ENCODE peak calls at places on chromosomes 3 and 15, in five cellular contexts. One of them, this sample, is unnamed.

GRCh38 chr3:52350436-52350835 is 34.3 kb downstream of the DNAH1 start:
- DNase-seq in fibroblast of lung: no peak
- DNase-seq in mammary epithelial cell: no peak
- DNase-seq in neural progenitor cell: no peak
- DNase-seq in PC-3: no peak
- DNase-seq in this sample: peak

GRCh38 chr3:152097120-152097519 is 171.6 kb upstream of the MBNL1 start:
- DNase-seq in neural progenitor cell: no peak
- DNase-seq in mammary epithelial cell: peak
- DNase-seq in fibroblast of lung: no peak
- DNase-seq in PC-3: no peak
- DNase-seq in this sample: no peak

GRCh38 chr3:50095352-50095998 is 6.8 kb downstream of the RBM5 start:
- DNase-seq in fibroblast of lung: no peak
- DNase-seq in PC-3: peak
- DNase-seq in neural progenitor cell: no peak
- DNase-seq in mammary epithelial cell: no peak
- DNase-seq in this sample: no peak

GRCh38 chr3:11273945-11274344 is 1.7 kb downstream of the ATG7 start:
- DNase-seq in fibroblast of lung: no peak
- DNase-seq in PC-3: peak
- DNase-seq in mammary epithelial cell: no peak
- DNase-seq in neural progenitor cell: no peak
- DNase-seq in this sample: no peak

GRCh38 chr3:192857148-192857735 is 60.4 kb downstream of the MB21D2 start:
- DNase-seq in neural progenitor cell: no peak
- DNase-seq in PC-3: no peak
- DNase-seq in mammary epithelial cell: no peak
- DNase-seq in fibroblast of lung: peak
- DNase-seq in this sample: no peak

GRCh38 chr15:60362318-60363023 is 35.3 kb downstream of the ANXA2 start:
- DNase-seq in fibroblast of lung: peak
- DNase-seq in PC-3: peak
- DNase-seq in mammary epithelial cell: peak
- DNase-seq in neural progenitor cell: no peak
- DNase-seq in this sample: no peak

GRCh38 chr3:127458698-127459097 is 131.8 kb downstream of the TPRA1 start:
- DNase-seq in fibroblast of lung: peak
- DNase-seq in neural progenitor cell: peak
- DNase-seq in PC-3: no peak
- DNase-seq in mammary epithelial cell: no peak
- DNase-seq in this sample: peak

GRCh38 chr15:99683000-99683670 is 50.1 kb downstream of the LYSMD4 start:
- DNase-seq in fibroblast of lung: peak
- DNase-seq in mammary epithelial cell: no peak
- DNase-seq in neural progenitor cell: no peak
- DNase-seq in PC-3: no peak
- DNase-seq in this sample: no peak

GRCh38 chr15:93029613-93030429 is 59.2 kb downstream of the RGMA start:
- DNase-seq in mammary epithelial cell: peak
- DNase-seq in fibroblast of lung: peak
- DNase-seq in PC-3: peak
- DNase-seq in neural progenitor cell: no peak
- DNase-seq in this sample: no peak

GRCh38 chr3:14434541-14435151 is 32.2 kb downstream of the SLC6A6 start:
- DNase-seq in neural progenitor cell: no peak
- DNase-seq in fibroblast of lung: no peak
- DNase-seq in PC-3: peak
- DNase-seq in mammary epithelial cell: no peak
- DNase-seq in this sample: no peak

GRCh38 chr3:33440328-33440577 is at the start of gene UBP1:
- DNase-seq in neural progenitor cell: peak
- DNase-seq in PC-3: no peak
- DNase-seq in mammary epithelial cell: no peak
- DNase-seq in fibroblast of lung: no peak
- DNase-seq in this sample: no peak

GRCh38 chr15:34757262-34757661 is 2.5 kb upstream of the GJD2 start:
- DNase-seq in neural progenitor cell: no peak
- DNase-seq in fibroblast of lung: no peak
- DNase-seq in mammary epithelial cell: no peak
- DNase-seq in PC-3: no peak
- DNase-seq in this sample: no peak

GRCh38 chr3:189967254-189967865 is 153.3 kb downstream of the P3H2 start:
- DNase-seq in fibroblast of lung: peak
- DNase-seq in PC-3: peak
- DNase-seq in mammary epithelial cell: peak
- DNase-seq in neural progenitor cell: peak
- DNase-seq in this sample: peak

DNA sequence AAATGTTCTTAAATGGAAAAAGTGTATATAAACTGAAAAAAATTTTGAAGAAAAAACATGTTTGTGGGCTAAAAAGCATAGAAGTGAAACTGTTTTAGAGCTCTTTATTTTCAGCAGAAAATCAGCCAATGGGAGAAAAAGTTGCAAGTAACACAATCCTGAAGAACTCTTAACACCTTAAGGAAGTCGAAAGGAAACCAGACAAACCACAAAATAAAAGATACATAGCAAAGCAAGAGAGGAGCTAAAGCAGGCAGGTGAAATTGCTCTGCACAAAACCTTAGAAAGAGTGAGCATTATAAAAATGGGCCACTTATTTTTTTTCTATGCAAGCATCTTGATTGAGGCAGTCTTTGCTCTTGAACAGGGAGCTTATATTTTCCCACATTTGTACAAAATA is 300.5 kb downstream of the RAP2B start:
- DNase-seq in mammary epithelial cell: no peak
- DNase-seq in PC-3: no peak
- DNase-seq in fibroblast of lung: no peak
- DNase-seq in neural progenitor cell: no peak
- DNase-seq in this sample: no peak
- H2AFZ ChIP-seq in mammary epithelial cell: no peak
- H2AFZ ChIP-seq in PC-3: no peak
- H2AFZ ChIP-seq in fibroblast of lung: no peak
- H2AFZ ChIP-seq in neural progenitor cell: no peak
- H2AFZ ChIP-seq in this sample: no peak

DNA sequence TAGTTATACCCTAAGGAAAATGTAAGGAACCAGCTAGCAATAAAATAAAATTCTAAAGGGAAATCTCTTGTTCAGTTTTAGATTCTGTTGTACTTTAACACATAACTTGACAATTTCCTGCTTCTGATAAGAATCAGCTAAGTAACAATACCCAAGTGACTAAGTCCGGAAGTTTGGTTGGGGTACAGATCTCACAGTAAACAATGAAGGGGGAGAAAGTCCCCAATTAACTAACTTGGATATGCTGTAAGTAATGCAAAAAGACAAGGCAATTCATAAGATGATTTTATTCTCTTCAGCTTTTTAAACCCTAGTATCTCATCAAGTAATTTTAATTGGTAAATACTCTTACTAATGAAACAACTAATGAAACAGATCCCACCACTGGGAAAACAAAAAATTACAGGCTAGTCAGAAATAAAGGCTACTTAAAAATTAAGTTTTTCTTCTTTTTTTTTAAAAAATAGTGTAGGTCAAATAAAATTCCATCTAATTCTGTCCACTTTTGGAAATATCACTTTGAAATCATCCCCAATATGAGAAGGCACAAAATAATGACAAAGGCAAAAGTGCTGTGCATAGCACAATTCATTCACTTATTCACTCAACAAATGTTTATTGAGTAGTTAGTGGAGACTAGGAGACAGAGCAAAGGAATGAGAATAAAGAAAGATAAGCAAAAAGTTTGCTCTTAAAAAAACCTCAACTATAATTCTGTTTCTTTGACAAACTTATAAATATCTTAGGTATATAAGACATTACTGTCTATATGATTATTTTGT is 37.8 kb upstream of the IL20RB start:
- DNase-seq in fibroblast of lung: peak
- DNase-seq in PC-3: no peak
- DNase-seq in mammary epithelial cell: no peak
- DNase-seq in neural progenitor cell: no peak
- DNase-seq in this sample: no peak
- H3K9ac ChIP-seq in fibroblast of lung: no peak
- H3K9ac ChIP-seq in PC-3: no peak
- H3K9ac ChIP-seq in mammary epithelial cell: no peak
- H3K9ac ChIP-seq in neural progenitor cell: no peak
- H3K9ac ChIP-seq in this sample: no peak

GRCh38 chr3:170815340-170815739 is 54.7 kb downstream of the RPL22L1 start:
- DNase-seq in mammary epithelial cell: no peak
- DNase-seq in PC-3: peak
- DNase-seq in fibroblast of lung: no peak
- DNase-seq in neural progenitor cell: peak
- DNase-seq in this sample: peak
- H2AFZ ChIP-seq in mammary epithelial cell: no peak
- H2AFZ ChIP-seq in PC-3: peak
- H2AFZ ChIP-seq in fibroblast of lung: no peak
- H2AFZ ChIP-seq in neural progenitor cell: no peak
- H2AFZ ChIP-seq in this sample: no peak

GRCh38 chr15:39365161-39365560 is 215.7 kb upstream of the THBS1 start:
- DNase-seq in mammary epithelial cell: no peak
- DNase-seq in neural progenitor cell: no peak
- DNase-seq in PC-3: no peak
- DNase-seq in fibroblast of lung: peak
- DNase-seq in this sample: no peak

GRCh38 chr15:39363761-39364586 is 216.9 kb upstream of the THBS1 start:
- DNase-seq in fibroblast of lung: peak
- DNase-seq in neural progenitor cell: no peak
- DNase-seq in PC-3: peak
- DNase-seq in mammary epithelial cell: no peak
- DNase-seq in this sample: no peak

GRCh38 chr15:39365873-39366272 is 215.0 kb upstream of the THBS1 start:
- DNase-seq in mammary epithelial cell: no peak
- DNase-seq in PC-3: no peak
- DNase-seq in fibroblast of lung: no peak
- DNase-seq in neural progenitor cell: no peak
- DNase-seq in this sample: no peak

GRCh38 chr15:39362832-39363561 is 217.9 kb upstream of the THBS1 start:
- DNase-seq in fibroblast of lung: peak
- DNase-seq in mammary epithelial cell: no peak
- DNase-seq in neural progenitor cell: no peak
- DNase-seq in PC-3: no peak
- DNase-seq in this sample: no peak

DNA sequence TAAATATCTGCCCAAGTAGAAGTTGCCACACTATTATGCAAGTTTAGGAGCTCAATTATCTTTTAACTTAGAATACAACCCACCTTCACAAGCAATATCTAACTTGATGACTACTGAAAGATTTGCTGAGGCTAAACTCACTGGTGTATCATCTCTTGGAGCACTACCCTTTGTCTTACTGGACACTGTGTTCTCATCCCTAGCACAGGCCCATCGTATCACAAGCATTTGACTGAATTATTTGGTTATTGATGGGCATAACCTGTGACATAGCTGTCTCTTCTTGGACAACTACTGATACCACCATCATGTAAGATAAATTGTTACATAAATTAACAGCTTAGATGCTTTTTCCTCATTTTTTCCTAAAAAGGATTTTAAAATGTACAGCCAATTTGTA is 216.2 kb upstream of the THBS1 start:
- DNase-seq in fibroblast of lung: no peak
- DNase-seq in neural progenitor cell: no peak
- DNase-seq in mammary epithelial cell: no peak
- DNase-seq in PC-3: no peak
- DNase-seq in this sample: no peak
- H3K9ac ChIP-seq in fibroblast of lung: no peak
- H3K9ac ChIP-seq in neural progenitor cell: no peak
- H3K9ac ChIP-seq in mammary epithelial cell: no peak
- H3K9ac ChIP-seq in PC-3: no peak
- H3K9ac ChIP-seq in this sample: no peak

GRCh38 chr3:179945569-179945968 is 91.2 kb downstream of the PEX5L start:
- DNase-seq in fibroblast of lung: no peak
- DNase-seq in PC-3: no peak
- DNase-seq in neural progenitor cell: no peak
- DNase-seq in mammary epithelial cell: no peak
- DNase-seq in this sample: no peak

GRCh38 chr3:179943097-179943880 is 93.4 kb downstream of the PEX5L start:
- DNase-seq in mammary epithelial cell: no peak
- DNase-seq in PC-3: no peak
- DNase-seq in neural progenitor cell: peak
- DNase-seq in fibroblast of lung: peak
- DNase-seq in this sample: no peak

DNA sequence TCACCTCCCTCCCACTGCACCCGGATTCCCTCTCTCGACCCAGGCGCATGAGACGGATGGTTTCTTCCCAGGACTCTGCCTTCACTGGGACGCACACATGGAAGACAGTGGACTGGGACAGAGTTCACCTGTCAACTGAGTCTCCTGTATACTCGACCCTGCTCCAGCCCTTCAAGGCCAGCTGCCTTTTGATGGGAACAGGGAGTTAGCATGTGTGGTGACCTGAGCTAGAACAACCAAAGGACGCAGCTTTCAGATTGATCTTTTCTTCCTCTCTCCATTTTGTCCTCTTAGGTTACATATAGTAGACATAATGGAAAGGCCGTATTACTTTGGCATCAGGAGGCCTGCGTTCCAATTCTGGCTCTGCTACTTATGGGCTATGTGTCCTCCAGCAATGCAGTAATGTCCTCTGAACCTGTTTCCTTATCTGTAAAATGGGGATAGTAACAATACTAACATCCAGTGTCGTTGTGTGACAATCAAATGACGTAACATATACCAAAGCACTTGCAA is 94.1 kb downstream of the PEX5L start:
- DNase-seq in neural progenitor cell: no peak
- DNase-seq in fibroblast of lung: no peak
- DNase-seq in mammary epithelial cell: no peak
- DNase-seq in PC-3: no peak
- DNase-seq in this sample: no peak
- H2AFZ ChIP-seq in neural progenitor cell: peak
- H2AFZ ChIP-seq in fibroblast of lung: peak
- H2AFZ ChIP-seq in mammary epithelial cell: peak
- H2AFZ ChIP-seq in PC-3: peak
- H2AFZ ChIP-seq in this sample: no peak

GRCh38 chr3:279325-279724 is 82.8 kb downstream of the CHL1 start:
- DNase-seq in neural progenitor cell: no peak
- DNase-seq in mammary epithelial cell: no peak
- DNase-seq in fibroblast of lung: no peak
- DNase-seq in PC-3: no peak
- DNase-seq in this sample: no peak

GRCh38 chr3:278300-279064 is 81.9 kb downstream of the CHL1 start:
- DNase-seq in fibroblast of lung: no peak
- DNase-seq in mammary epithelial cell: no peak
- DNase-seq in PC-3: no peak
- DNase-seq in neural progenitor cell: no peak
- DNase-seq in this sample: peak

GRCh38 chr3:277873-278272 is 81.3 kb downstream of the CHL1 start:
- DNase-seq in PC-3: no peak
- DNase-seq in fibroblast of lung: no peak
- DNase-seq in mammary epithelial cell: no peak
- DNase-seq in neural progenitor cell: no peak
- DNase-seq in this sample: peak

GRCh38 chr3:284316-284715 is 87.8 kb downstream of the CHL1 start:
- DNase-seq in PC-3: no peak
- DNase-seq in fibroblast of lung: no peak
- DNase-seq in neural progenitor cell: no peak
- DNase-seq in mammary epithelial cell: no peak
- DNase-seq in this sample: no peak

DNA sequence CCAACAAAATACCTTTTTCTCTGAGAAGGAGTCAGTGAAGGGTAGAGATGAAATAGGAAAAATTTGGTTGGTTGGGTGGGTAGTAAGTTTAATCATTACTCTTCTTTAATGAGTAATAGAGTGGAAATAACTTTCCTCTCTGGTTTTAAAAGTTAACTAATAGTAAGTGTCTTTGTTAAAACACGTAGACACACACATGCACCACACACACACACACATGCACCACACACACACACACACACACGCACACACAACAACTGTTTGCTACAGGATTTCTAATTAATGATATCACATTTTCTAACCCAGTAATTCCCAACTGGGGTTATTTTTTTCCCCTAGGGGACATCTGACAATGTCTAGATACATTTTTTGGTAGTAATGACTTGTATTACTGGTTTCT is 84.1 kb downstream of the CHL1 start:
- DNase-seq in neural progenitor cell: no peak
- DNase-seq in fibroblast of lung: no peak
- DNase-seq in PC-3: no peak
- DNase-seq in mammary epithelial cell: no peak
- DNase-seq in this sample: peak
- H3K9ac ChIP-seq in neural progenitor cell: no peak
- H3K9ac ChIP-seq in fibroblast of lung: no peak
- H3K9ac ChIP-seq in PC-3: no peak
- H3K9ac ChIP-seq in mammary epithelial cell: no peak
- H3K9ac ChIP-seq in this sample: peak

This sample was measured in Karpas-422.